ENCODE peak calls at places on chromosomes 6 and 20, in four cellular contexts. One of them, this sample, is unnamed.

GRCh38 chr6:26017567-26017966 is 55.0 kb downstream of the TRIM38 start:
- DNase-seq in occipital lobe: peak; percentile 69
- DNase-seq in stimulated activated CD8-positive, alpha-beta memory T cell treated with anti-CD3 and anti-CD28 coated beads, Interleukin-7, amount 100 ng/mL, for 4 hours: peak; percentile 71
- DNase-seq in stimulated activated CD4-positive, alpha-beta T cell treated with anti-CD3 and anti-CD28 coated beads, Interleukin-15, amount 100 ng/mL, for 48 hours: peak; percentile 85
- DNase-seq in this sample: no peak

GRCh38 chr6:159533016-159533415 is 160.0 kb downstream of the SOD2 start:
- DNase-seq in occipital lobe: no peak
- DNase-seq in stimulated activated CD8-positive, alpha-beta memory T cell treated with anti-CD3 and anti-CD28 coated beads, Interleukin-7, amount 100 ng/mL, for 4 hours: no peak
- DNase-seq in stimulated activated CD4-positive, alpha-beta T cell treated with anti-CD3 and anti-CD28 coated beads, Interleukin-15, amount 100 ng/mL, for 48 hours: no peak
- DNase-seq in this sample: no peak

GRCh38 chr6:56708810-56709597 is 66.3 kb upstream of the DST start:
- DNase-seq in stimulated activated CD4-positive, alpha-beta T cell treated with anti-CD3 and anti-CD28 coated beads, Interleukin-15, amount 100 ng/mL, for 48 hours: no peak
- DNase-seq in occipital lobe: no peak
- DNase-seq in stimulated activated CD8-positive, alpha-beta memory T cell treated with anti-CD3 and anti-CD28 coated beads, Interleukin-7, amount 100 ng/mL, for 4 hours: no peak
- DNase-seq in this sample: no peak

GRCh38 chr6:71346034-71346680 is 57.5 kb downstream of the OGFRL1 start:
- DNase-seq in occipital lobe: no peak
- DNase-seq in stimulated activated CD4-positive, alpha-beta T cell treated with anti-CD3 and anti-CD28 coated beads, Interleukin-15, amount 100 ng/mL, for 48 hours: no peak
- DNase-seq in stimulated activated CD8-positive, alpha-beta memory T cell treated with anti-CD3 and anti-CD28 coated beads, Interleukin-7, amount 100 ng/mL, for 4 hours: no peak
- DNase-seq in this sample: no peak

GRCh38 chr20:32159766-32160221 is 47.7 kb downstream of the PLAGL2 start:
- DNase-seq in stimulated activated CD4-positive, alpha-beta T cell treated with anti-CD3 and anti-CD28 coated beads, Interleukin-15, amount 100 ng/mL, for 48 hours: no peak
- DNase-seq in occipital lobe: no peak
- DNase-seq in stimulated activated CD8-positive, alpha-beta memory T cell treated with anti-CD3 and anti-CD28 coated beads, Interleukin-7, amount 100 ng/mL, for 4 hours: no peak
- DNase-seq in this sample: no peak

GRCh38 chr6:35302604-35303218 is 5.1 kb downstream of the DEF6 start:
- DNase-seq in stimulated activated CD4-positive, alpha-beta T cell treated with anti-CD3 and anti-CD28 coated beads, Interleukin-15, amount 100 ng/mL, for 48 hours: peak; percentile 88
- DNase-seq in occipital lobe: no peak
- DNase-seq in stimulated activated CD8-positive, alpha-beta memory T cell treated with anti-CD3 and anti-CD28 coated beads, Interleukin-7, amount 100 ng/mL, for 4 hours: peak; percentile 87
- DNase-seq in this sample: peak; percentile 39

GRCh38 chr20:44858959-44859358 is 26.5 kb upstream of the YWHAB start:
- DNase-seq in occipital lobe: no peak
- DNase-seq in stimulated activated CD8-positive, alpha-beta memory T cell treated with anti-CD3 and anti-CD28 coated beads, Interleukin-7, amount 100 ng/mL, for 4 hours: no peak
- DNase-seq in stimulated activated CD4-positive, alpha-beta T cell treated with anti-CD3 and anti-CD28 coated beads, Interleukin-15, amount 100 ng/mL, for 48 hours: no peak
- DNase-seq in this sample: no peak

GRCh38 chr20:8788831-8789230 is 280.1 kb upstream of the PLCB4 start:
- DNase-seq in stimulated activated CD4-positive, alpha-beta T cell treated with anti-CD3 and anti-CD28 coated beads, Interleukin-15, amount 100 ng/mL, for 48 hours: no peak
- DNase-seq in occipital lobe: no peak
- DNase-seq in stimulated activated CD8-positive, alpha-beta memory T cell treated with anti-CD3 and anti-CD28 coated beads, Interleukin-7, amount 100 ng/mL, for 4 hours: no peak
- DNase-seq in this sample: no peak

GRCh38 chr20:58661298-58662141 is 10.4 kb downstream of the STX16 start:
- DNase-seq in occipital lobe: no peak
- DNase-seq in stimulated activated CD4-positive, alpha-beta T cell treated with anti-CD3 and anti-CD28 coated beads, Interleukin-15, amount 100 ng/mL, for 48 hours: no peak
- DNase-seq in stimulated activated CD8-positive, alpha-beta memory T cell treated with anti-CD3 and anti-CD28 coated beads, Interleukin-7, amount 100 ng/mL, for 4 hours: no peak
- DNase-seq in this sample: no peak